ENCODE peak calls at places on chromosome 7, in six cellular contexts. E, U, Q, A, I and P are unnamed samples.
A peak's percentile ranks its signal among the peaks of the same experiment; 100 is the strongest.

GRCh38 chr7:1193593-1194424 is 33.8 kb upstream of the ZFAND2A start:
- DNase-seq in E (peak; percentile 65), U (peak; percentile 61), Q (peak; percentile 39), A (peak; percentile 54), I (peak; percentile 65), P (no peak)

GRCh38 chr7:6375346-6376101 is 72.2 kb downstream of the DAGLB start:
- DNase-seq in E (no peak), U (peak; percentile 41), Q (peak; percentile 41), A (no peak), I (no peak), P (no peak)

GRCh38 chr7:117472335-117472734 is 7.5 kb upstream of the CFTR start:
- DNase-seq in E (no peak), U (no peak), Q (no peak), A (no peak), I (no peak), P (no peak)

GRCh38 chr7:25250386-25250785 is 22.1 kb upstream of the NPVF start:
- DNase-seq in E (no peak), U (no peak), Q (no peak), A (no peak), I (no peak), P (no peak)

GRCh38 chr7:68707146-68707545 is 891.1 kb upstream of the AUTS2 start:
- DNase-seq in E (no peak), U (no peak), Q (no peak), A (no peak), I (no peak), P (no peak)

GRCh38 chr7:100493476-100494264 is 9.9 kb downstream of the NYAP1 start:
- DNase-seq in E (peak; percentile 61), U (no peak), Q (no peak), A (no peak), I (no peak), P (no peak)

GRCh38 chr7:54769203-54769602 is 10.2 kb upstream of the SEC61G start:
- DNase-seq in E (no peak), U (no peak), Q (no peak), A (peak; percentile 56), I (no peak), P (no peak)

GRCh38 chr7:504221-505081 is 15.2 kb downstream of the PDGFA start:
- DNase-seq in E (peak; percentile 77), U (no peak), Q (no peak), A (no peak), I (no peak), P (no peak)

GRCh38 chr7:135855836-135856235 is 107.2 kb upstream of the FAM180A start:
- DNase-seq in E (no peak), U (peak; percentile 7), Q (peak; percentile 56), A (no peak), I (no peak), P (peak; percentile 17)

GRCh38 chr7:98249106-98249505 is 2.9 kb downstream of the TECPR1 start:
- DNase-seq in E (no peak), U (peak; percentile 20), Q (no peak), A (no peak), I (no peak), P (no peak)

GRCh38 chr7:81873559-81873958 is 103.7 kb upstream of the HGF start:
- DNase-seq in E (no peak), U (peak; percentile 68), Q (no peak), A (no peak), I (no peak), P (no peak)

GRCh38 chr7:7770228-7770627 is 51.8 kb upstream of the RPA3 start:
- DNase-seq in E (no peak), U (peak; percentile 71), Q (peak; percentile 57), A (no peak), I (no peak), P (no peak)

GRCh38 chr7:127821146-127821545 is 169.2 kb downstream of the SND1 start:
- DNase-seq in E (no peak), U (no peak), Q (no peak), A (no peak), I (no peak), P (no peak)

GRCh38 chr7:124667754-124668153 is 97.8 kb downstream of the GPR37 start:
- DNase-seq in E (no peak), U (no peak), Q (no peak), A (no peak), I (no peak), P (no peak)

GRCh38 chr7:89377219-89377618 is 581.7 kb upstream of the TEX47 start:
- DNase-seq in E (no peak), U (no peak), Q (no peak), A (no peak), I (no peak), P (no peak)

GRCh38 chr7:16511314-16511713 is 15.3 kb upstream of the LRRC72 start:
- DNase-seq in E (no peak), U (no peak), Q (no peak), A (no peak), I (no peak), P (no peak)

GRCh38 chr7:51304729-51305128 is 11.9 kb downstream of the COBL start:
- DNase-seq in E (no peak), U (no peak), Q (no peak), A (no peak), I (no peak), P (no peak)

GRCh38 chr7:149794665-149795064 is 21.3 kb upstream of the ZNF467 start:
- DNase-seq in E (no peak), U (no peak), Q (no peak), A (no peak), I (no peak), P (no peak)

GRCh38 chr7:122268101-122268500 is 36.4 kb downstream of the FEZF1 start:
- DNase-seq in E (no peak), U (no peak), Q (no peak), A (no peak), I (no peak), P (no peak)

GRCh38 chr7:152528612-152529011 is 92.8 kb upstream of the KMT2C start:
- DNase-seq in E (no peak), U (no peak), Q (no peak), A (no peak), I (no peak), P (no peak)

GRCh38 chr7:38675500-38676106 is 44.4 kb upstream of the AMPH start:
- DNase-seq in E (no peak), U (no peak), Q (no peak), A (no peak), I (no peak), P (no peak)

GRCh38 chr7:140035400-140036223 is 27.1 kb downstream of the PARP12 start:
- DNase-seq in E (no peak), U (peak; percentile 43), Q (peak; percentile 70), A (no peak), I (no peak), P (peak; percentile 20)

GRCh38 chr7:140039071-140039470 is 23.7 kb downstream of the PARP12 start:
- DNase-seq in E (no peak), U (peak; percentile 29), Q (no peak), A (no peak), I (no peak), P (no peak)

GRCh38 chr7:140033036-140033435 is 29.7 kb downstream of the PARP12 start:
- DNase-seq in E (no peak), U (peak; percentile 8), Q (peak; percentile 21), A (no peak), I (no peak), P (no peak)

GRCh38 chr7:140033779-140034363 is 28.9 kb downstream of the PARP12 start:
- DNase-seq in E (no peak), U (no peak), Q (peak; percentile 94), A (no peak), I (no peak), P (no peak)

GRCh38 chr7:140036224-140036651 is 26.5 kb downstream of the PARP12 start:
- DNase-seq in E (no peak), U (peak; percentile 15), Q (no peak), A (no peak), I (no peak), P (no peak)
- TF ChIP-seq CTCF in E (no peak), U (no peak), Q (no peak), A (no peak), I (no peak), P (no peak)

GRCh38 chr7:11193888-11194287 is 220.2 kb downstream of the PHF14 start:
- DNase-seq in E (no peak), U (no peak), Q (no peak), A (no peak), I (no peak), P (no peak)

GRCh38 chr7:11193131-11193867 is 219.6 kb downstream of the PHF14 start:
- DNase-seq in E (peak; percentile 54), U (peak; percentile 67), Q (peak; percentile 9), A (no peak), I (no peak), P (no peak)

GRCh38 chr7:11194492-11194891 is 220.8 kb downstream of the PHF14 start:
- DNase-seq in E (no peak), U (no peak), Q (no peak), A (no peak), I (no peak), P (no peak)

GRCh38 chr7:11191574-11192220 is 218.0 kb downstream of the PHF14 start:
- DNase-seq in E (no peak), U (no peak), Q (no peak), A (no peak), I (no peak), P (no peak)

GRCh38 chr7:11192506-11192905 is 218.8 kb downstream of the PHF14 start:
- DNase-seq in E (no peak), U (peak; percentile 43), Q (no peak), A (no peak), I (no peak), P (no peak)
- H3K4me3 ChIP-seq in E (no peak overlapping the region), U (peak overlapping the region; percentile 54), Q (no peak overlapping the region), A (no peak overlapping the region), I (no peak overlapping the region), P (peak overlapping the region; percentile 44)

DNA sequence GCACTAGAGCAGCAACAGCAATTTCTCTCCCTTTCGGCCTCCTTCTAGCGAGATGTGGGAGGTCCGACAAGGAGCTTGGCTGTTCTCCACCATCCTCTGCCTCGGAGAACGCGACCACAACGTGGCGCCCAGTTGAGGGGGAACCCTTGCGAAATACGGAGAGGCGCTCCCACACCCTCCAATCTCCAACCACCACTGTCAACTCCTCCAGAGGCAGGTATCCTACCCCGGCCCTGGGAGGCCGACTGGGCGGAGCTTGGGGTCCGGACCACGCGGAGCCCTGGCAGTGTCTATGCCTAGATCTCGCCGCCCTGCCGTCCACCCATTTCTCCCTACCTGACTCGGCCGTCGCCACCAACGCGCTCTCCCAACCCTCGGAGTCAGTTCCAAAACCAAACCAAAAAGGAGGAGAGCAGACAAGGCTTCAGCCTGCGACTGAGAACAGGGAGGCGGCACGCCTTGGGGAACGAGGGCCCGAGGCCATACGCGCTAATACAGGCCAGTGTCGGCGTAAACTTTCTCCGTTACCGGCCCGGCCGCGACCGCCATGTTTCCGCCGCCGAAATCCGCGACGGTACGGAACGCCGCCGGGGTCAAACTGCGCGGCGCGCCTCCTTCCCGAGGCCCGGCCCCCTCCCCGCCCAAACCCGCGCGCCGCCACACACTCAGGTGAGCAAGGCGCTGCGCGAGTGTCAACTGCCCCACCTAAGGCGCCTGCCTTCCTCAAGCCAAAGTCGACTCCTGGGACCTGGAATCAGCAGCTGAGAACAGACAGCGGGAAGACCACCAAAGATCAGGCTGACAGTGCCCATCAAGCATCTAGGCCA is at the start of gene TMEM168:
- DNase-seq in E (peak; percentile 86), U (peak; percentile 83), Q (peak; percentile 85), A (peak; percentile 59), I (peak; percentile 80), P (peak; percentile 42)
- TF ChIP-seq CTCF in E (no peak), U (no peak), Q (no peak), A (no peak), I (no peak), P (no peak)

DNA sequence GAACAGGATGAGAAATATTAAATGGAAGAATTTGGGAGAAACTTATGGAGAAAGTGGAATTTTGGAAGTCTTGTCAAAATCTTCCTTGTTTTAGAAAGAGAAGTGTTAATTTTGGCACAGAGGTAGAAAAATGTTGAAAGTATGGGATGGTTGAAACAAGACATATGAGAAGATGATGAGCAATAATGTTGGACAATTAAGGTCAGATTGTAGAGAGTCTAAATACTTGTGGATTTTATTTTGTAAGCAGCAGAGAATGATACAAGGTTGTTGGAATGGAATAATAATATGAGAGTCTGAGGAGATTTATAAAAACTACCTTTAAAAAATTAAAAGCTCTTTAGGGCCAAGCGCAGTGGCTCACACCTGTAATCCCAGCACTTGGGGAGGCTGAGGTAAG is 34.6 kb downstream of the PHTF2 start:
- DNase-seq in E (no peak), U (no peak), Q (no peak), A (no peak), I (no peak), P (no peak)
- H3K4me3 ChIP-seq in E (no peak overlapping the region), U (no peak overlapping the region), Q (no peak overlapping the region), A (no peak overlapping the region), I (no peak overlapping the region), P (no peak overlapping the region)